ENCODE peak calls at places on chromosomes 7 and 10, in four cellular contexts. S, P, R and I are unnamed samples.

GRCh38 chr10:71218046-71218832 is 5.9 kb downstream of the UNC5B start:
- DNase-seq in P (no peak), S (no peak), R (peak; percentile 20), I (no peak)

GRCh38 chr10:96720422-96721206 is at the start of gene PIK3AP1:
- DNase-seq in S (peak; percentile 25), R (no peak), P (peak; percentile 21), I (peak; percentile 49)

GRCh38 chr10:6583447-6583846 is 3.4 kb upstream of the PRKCQ start:
- DNase-seq in R (no peak), S (peak; percentile 73), P (no peak), I (no peak)

GRCh38 chr10:105398202-105398601 is 757.1 kb downstream of the SORCS3 start:
- DNase-seq in P (no peak), S (no peak), R (no peak), I (no peak)

GRCh38 chr10:125134483-125134848 is 25.9 kb downstream of the CTBP2 start:
- DNase-seq in S (no peak), P (no peak), R (no peak), I (no peak)

GRCh38 chr10:23474081-23474480 is 35.2 kb downstream of the OTUD1 start:
- DNase-seq in R (no peak), S (no peak), P (no peak), I (no peak)

GRCh38 chr10:5502903-5503835 is 3.8 kb upstream of the CALML5 start:
- DNase-seq in S (no peak), R (no peak), P (no peak), I (no peak)

GRCh38 chr7:127484954-127485353 is 92.4 kb upstream of the ZNF800 start:
- DNase-seq in R (no peak), P (no peak), S (no peak), I (no peak)

GRCh38 chr7:48298779-48299178 is 127.5 kb downstream of the ABCA13 start:
- DNase-seq in S (no peak), P (no peak), R (no peak), I (no peak)

GRCh38 chr10:124728071-124728829 is 15.9 kb downstream of the FAM53B start:
- DNase-seq in P (no peak), R (no peak), S (no peak), I (no peak)

GRCh38 chr10:88385601-88386203 is 197.4 kb downstream of the RNLS start:
- DNase-seq in R (peak; percentile 27), S (no peak), P (no peak), I (peak; percentile 9)

GRCh38 chr10:69802424-69803161 is 887 bp downstream of the COL13A1 start:
- DNase-seq in P (no peak), S (no peak), R (no peak), I (peak; percentile 54)

GRCh38 chr7:27944626-27945025 is 204.7 kb downstream of the TAX1BP1 start:
- DNase-seq in P (no peak), S (no peak), R (no peak), I (no peak)

GRCh38 chr7:11343818-11344413 is 370.2 kb downstream of the PHF14 start:
- DNase-seq in P (no peak), S (peak; percentile 56), R (peak; percentile 24), I (no peak)

GRCh38 chr10:18164771-18165361 is 24.6 kb downstream of the CACNB2 start:
- DNase-seq in S (no peak), P (no peak), R (no peak), I (no peak)

GRCh38 chr7:115297651-115298050 is 375.8 kb downstream of the MDFIC start:
- DNase-seq in S (no peak), R (no peak), P (no peak), I (no peak)

DNA sequence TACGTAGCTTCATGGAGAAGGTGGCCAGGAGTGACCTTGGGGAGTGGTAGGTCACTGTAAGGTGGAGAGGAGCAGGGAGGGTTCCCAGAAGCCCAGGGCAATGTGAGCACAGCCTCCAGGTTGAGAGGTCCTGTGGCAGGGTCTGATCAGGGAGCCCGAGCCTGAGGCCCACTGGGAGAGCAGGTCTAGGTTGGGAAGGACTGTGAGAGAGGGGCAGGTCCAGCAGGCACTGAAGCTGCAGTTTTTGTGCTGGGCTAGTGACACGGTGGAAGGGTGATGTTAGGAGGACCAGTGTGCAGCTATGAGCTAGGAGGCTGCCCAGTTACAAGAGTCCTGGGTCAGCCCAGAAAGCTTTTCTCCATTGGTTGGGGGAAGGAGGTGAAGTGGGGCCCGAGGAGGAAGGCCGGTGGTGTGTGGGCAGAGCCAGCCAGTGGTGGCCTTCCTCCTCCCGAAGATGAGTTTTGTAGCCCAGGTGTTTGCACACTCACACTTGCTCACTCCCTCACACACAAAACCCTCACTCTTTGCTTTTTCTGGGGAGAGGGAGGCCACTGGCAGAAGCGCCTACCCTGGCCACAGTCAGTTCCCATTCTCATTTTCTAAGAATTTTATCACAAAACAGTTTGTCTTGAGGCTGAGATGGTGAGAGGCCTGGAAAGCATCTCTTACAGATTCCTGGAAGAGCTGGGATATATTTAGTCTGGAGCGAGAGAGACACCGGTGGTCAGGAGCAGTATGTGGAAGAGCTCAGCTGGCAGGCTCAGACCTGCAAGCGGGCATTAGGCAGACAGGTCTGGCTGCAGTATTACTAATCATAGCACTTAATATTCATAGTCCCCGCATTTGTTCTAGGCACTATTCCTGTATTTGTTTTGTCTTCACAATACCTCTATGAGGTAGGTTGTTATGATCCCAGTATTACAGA is 57.1 kb downstream of the ZNF467 start:
- DNase-seq in R (no peak), P (no peak), S (no peak), I (no peak)
- TF ChIP-seq SP1 in R (no peak), P (no peak), S (no peak), I (no peak)

DNA sequence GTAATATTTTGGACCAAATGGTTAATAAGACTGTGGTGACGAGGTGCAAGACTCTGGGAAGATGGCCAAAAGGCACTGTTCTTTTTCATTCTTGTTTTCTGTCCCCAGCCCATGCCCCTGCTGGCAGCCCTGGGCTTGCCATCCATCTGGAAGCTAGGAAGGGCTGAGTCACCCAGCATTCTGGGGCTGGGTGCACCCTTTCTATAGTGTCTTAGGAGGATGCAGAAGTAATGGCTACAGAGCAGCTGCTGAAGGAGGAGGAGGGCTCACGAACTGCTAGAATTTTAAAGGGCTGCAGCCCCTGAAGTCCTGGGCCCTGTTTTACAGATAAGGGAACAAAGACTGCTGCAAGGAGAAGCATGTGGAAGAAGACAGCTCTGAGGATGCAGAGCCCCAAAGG is 42.8 kb upstream of the ZNF32 start:
- DNase-seq in P (no peak), R (no peak), S (no peak), I (no peak)
- TF ChIP-seq MAX in P (no peak), R (no peak), S (no peak), I (no peak)

GRCh38 chr7:24755541-24756416 is 1.5 kb downstream of the GSDME start:
- DNase-seq in S (no peak), R (peak; percentile 80), P (no peak), I (no peak)
- TF ChIP-seq SP1 in S (no peak), R (no peak), P (no peak), I (no peak)

GRCh38 chr10:59977486-59977885 is 71.1 kb upstream of the CCDC6 start:
- DNase-seq in S (no peak), R (no peak), P (no peak), I (no peak)
- TF ChIP-seq MAX in S (no peak), R (no peak), P (no peak), I (no peak)

GRCh38 chr7:103065666-103066065 is 8.9 kb downstream of the FBXL13 start:
- DNase-seq in P (no peak), S (peak; percentile 69), R (peak; percentile 45), I (peak; percentile 62)
- TF ChIP-seq SP1 in P (no peak), S (no peak), R (no peak), I (no peak)

GRCh38 chr7:44769381-44770209 is 20.9 kb downstream of the ZMIZ2 start:
- DNase-seq in R (no peak), S (no peak), P (no peak), I (no peak)
- TF ChIP-seq MAX in R (no peak), S (no peak), P (no peak), I (no peak)

GRCh38 chr10:31072453-31072852 is 40.8 kb upstream of the ZNF438 start:
- DNase-seq in P (no peak), S (no peak), R (no peak), I (no peak)

GRCh38 chr10:31069411-31069810 is 37.7 kb upstream of the ZNF438 start:
- DNase-seq in R (no peak), P (no peak), S (no peak), I (no peak)

GRCh38 chr10:31071232-31071999 is 39.8 kb upstream of the ZNF438 start:
- DNase-seq in P (no peak), S (no peak), R (no peak), I (no peak)

GRCh38 chr10:31074357-31075065 is 42.8 kb upstream of the ZNF438 start:
- DNase-seq in P (no peak), S (no peak), R (no peak), I (no peak)

GRCh38 chr10:31070691-31071090 is 39.0 kb upstream of the ZNF438 start:
- DNase-seq in P (no peak), S (no peak), R (no peak), I (no peak)
- TF ChIP-seq SP1 in P (no peak), S (no peak), R (no peak), I (no peak)

GRCh38 chr7:52842192-52842900 is 193.1 kb upstream of the POM121L12 start:
- DNase-seq in R (no peak), P (no peak), S (no peak), I (no peak)

GRCh38 chr7:52843436-52843835 is 192.0 kb upstream of the POM121L12 start:
- DNase-seq in S (no peak), P (no peak), R (no peak), I (no peak)

GRCh38 chr7:52838981-52839411 is 196.4 kb upstream of the POM121L12 start:
- DNase-seq in R (no peak), P (no peak), S (no peak), I (no peak)
- TF ChIP-seq MAX in R (no peak), P (no peak), S (no peak), I (no peak)

GRCh38 chr10:52019078-52019644 is 294.9 kb upstream of the DKK1 start:
- DNase-seq in P (no peak), S (no peak), R (no peak), I (no peak)
- TF ChIP-seq SP1 in P (no peak), S (no peak), R (no peak), I (no peak)